ENCODE peak calls at places on chromosome X, in five cellular contexts. One of them, this sample, is unnamed.

GRCh38 chrX:151538190-151539122 is 25.0 kb upstream of the PASD1 start:
- DNase-seq in stimulated activated CD8-positive, alpha-beta memory T cell treated with anti-CD3 and anti-CD28 coated beads, Interleukin-4, amount 100 ng/mL, for 48 hours: no peak
- DNase-seq in ELF-1: no peak
- DNase-seq in iPS DF 19.7: no peak
- DNase-seq in D341Med: no peak
- DNase-seq in this sample: no peak

GRCh38 chrX:3206314-3206713 is 140.1 kb downstream of the MXRA5 start:
- DNase-seq in stimulated activated CD8-positive, alpha-beta memory T cell treated with anti-CD3 and anti-CD28 coated beads, Interleukin-4, amount 100 ng/mL, for 48 hours: no peak
- DNase-seq in ELF-1: no peak
- DNase-seq in iPS DF 19.7: no peak
- DNase-seq in D341Med: no peak
- DNase-seq in this sample: no peak

GRCh38 chrX:143633530-143634372 is 2.1 kb downstream of the SLITRK4 start:
- DNase-seq in stimulated activated CD8-positive, alpha-beta memory T cell treated with anti-CD3 and anti-CD28 coated beads, Interleukin-4, amount 100 ng/mL, for 48 hours: no peak
- DNase-seq in ELF-1: peak
- DNase-seq in iPS DF 19.7: no peak
- DNase-seq in D341Med: peak
- DNase-seq in this sample: peak

GRCh38 chrX:2848806-2849420 is 20.2 kb downstream of the GYG2 start:
- DNase-seq in stimulated activated CD8-positive, alpha-beta memory T cell treated with anti-CD3 and anti-CD28 coated beads, Interleukin-4, amount 100 ng/mL, for 48 hours: no peak
- DNase-seq in ELF-1: peak
- DNase-seq in iPS DF 19.7: no peak
- DNase-seq in D341Med: no peak
- DNase-seq in this sample: no peak

GRCh38 chrX:13994681-13995080 is 35.0 kb downstream of the GEMIN8 start:
- DNase-seq in stimulated activated CD8-positive, alpha-beta memory T cell treated with anti-CD3 and anti-CD28 coated beads, Interleukin-4, amount 100 ng/mL, for 48 hours: no peak
- DNase-seq in ELF-1: no peak
- DNase-seq in iPS DF 19.7: no peak
- DNase-seq in D341Med: no peak
- DNase-seq in this sample: no peak

GRCh38 chrX:46553935-46554334 is 8.7 kb upstream of the ZNF674 start:
- DNase-seq in stimulated activated CD8-positive, alpha-beta memory T cell treated with anti-CD3 and anti-CD28 coated beads, Interleukin-4, amount 100 ng/mL, for 48 hours: no peak
- DNase-seq in ELF-1: no peak
- DNase-seq in iPS DF 19.7: no peak
- DNase-seq in D341Med: no peak
- DNase-seq in this sample: no peak

GRCh38 chrX:40964008-40964407 is 121.2 kb upstream of the USP9X start:
- DNase-seq in stimulated activated CD8-positive, alpha-beta memory T cell treated with anti-CD3 and anti-CD28 coated beads, Interleukin-4, amount 100 ng/mL, for 48 hours: no peak
- DNase-seq in ELF-1: no peak
- DNase-seq in iPS DF 19.7: no peak
- DNase-seq in D341Med: no peak
- DNase-seq in this sample: no peak

GRCh38 chrX:25754399-25754798 is 383.7 kb upstream of the MAGEB18 start:
- DNase-seq in stimulated activated CD8-positive, alpha-beta memory T cell treated with anti-CD3 and anti-CD28 coated beads, Interleukin-4, amount 100 ng/mL, for 48 hours: no peak
- DNase-seq in ELF-1: peak
- DNase-seq in iPS DF 19.7: peak
- DNase-seq in D341Med: no peak
- DNase-seq in this sample: no peak

GRCh38 chrX:13254076-13254785 is 65.6 kb downstream of the ATXN3L start:
- DNase-seq in stimulated activated CD8-positive, alpha-beta memory T cell treated with anti-CD3 and anti-CD28 coated beads, Interleukin-4, amount 100 ng/mL, for 48 hours: no peak
- DNase-seq in ELF-1: peak
- DNase-seq in iPS DF 19.7: no peak
- DNase-seq in D341Med: no peak
- DNase-seq in this sample: no peak

GRCh38 chrX:74550295-74550802 is 64.1 kb downstream of the RLIM start:
- DNase-seq in stimulated activated CD8-positive, alpha-beta memory T cell treated with anti-CD3 and anti-CD28 coated beads, Interleukin-4, amount 100 ng/mL, for 48 hours: peak
- DNase-seq in ELF-1: peak
- DNase-seq in iPS DF 19.7: no peak
- DNase-seq in D341Med: peak
- DNase-seq in this sample: peak

GRCh38 chrX:153778151-153778551 is 2.7 kb upstream of the SRPK3 start:
- DNase-seq in stimulated activated CD8-positive, alpha-beta memory T cell treated with anti-CD3 and anti-CD28 coated beads, Interleukin-4, amount 100 ng/mL, for 48 hours: no peak
- DNase-seq in ELF-1: no peak
- DNase-seq in iPS DF 19.7: no peak
- DNase-seq in D341Med: no peak
- DNase-seq in this sample: peak

GRCh38 chrX:13906103-13906502 is 89.2 kb upstream of the GPM6B start:
- DNase-seq in stimulated activated CD8-positive, alpha-beta memory T cell treated with anti-CD3 and anti-CD28 coated beads, Interleukin-4, amount 100 ng/mL, for 48 hours: no peak
- DNase-seq in ELF-1: no peak
- DNase-seq in iPS DF 19.7: no peak
- DNase-seq in D341Med: no peak
- DNase-seq in this sample: no peak

GRCh38 chrX:82757614-82758013 is 750.5 kb upstream of the POU3F4 start:
- DNase-seq in stimulated activated CD8-positive, alpha-beta memory T cell treated with anti-CD3 and anti-CD28 coated beads, Interleukin-4, amount 100 ng/mL, for 48 hours: no peak
- DNase-seq in ELF-1: no peak
- DNase-seq in iPS DF 19.7: no peak
- DNase-seq in D341Med: no peak
- DNase-seq in this sample: no peak

GRCh38 chrX:46203115-46203514 is 342.1 kb downstream of the ZNF674 start:
- DNase-seq in stimulated activated CD8-positive, alpha-beta memory T cell treated with anti-CD3 and anti-CD28 coated beads, Interleukin-4, amount 100 ng/mL, for 48 hours: no peak
- DNase-seq in ELF-1: peak
- DNase-seq in iPS DF 19.7: no peak
- DNase-seq in D341Med: no peak
- DNase-seq in this sample: no peak

GRCh38 chrX:8273451-8273894 is 102.4 kb upstream of the VCX2 start:
- DNase-seq in stimulated activated CD8-positive, alpha-beta memory T cell treated with anti-CD3 and anti-CD28 coated beads, Interleukin-4, amount 100 ng/mL, for 48 hours: no peak
- DNase-seq in ELF-1: no peak
- DNase-seq in iPS DF 19.7: no peak
- DNase-seq in D341Med: no peak
- DNase-seq in this sample: no peak

GRCh38 chrX:25599061-25599460 is 539.1 kb upstream of the MAGEB18 start:
- DNase-seq in stimulated activated CD8-positive, alpha-beta memory T cell treated with anti-CD3 and anti-CD28 coated beads, Interleukin-4, amount 100 ng/mL, for 48 hours: no peak
- DNase-seq in ELF-1: no peak
- DNase-seq in iPS DF 19.7: no peak
- DNase-seq in D341Med: no peak
- DNase-seq in this sample: no peak

GRCh38 chrX:110034036-110034435 is 31.1 kb downstream of the TMEM164 start:
- DNase-seq in stimulated activated CD8-positive, alpha-beta memory T cell treated with anti-CD3 and anti-CD28 coated beads, Interleukin-4, amount 100 ng/mL, for 48 hours: no peak
- DNase-seq in ELF-1: no peak
- DNase-seq in iPS DF 19.7: no peak
- DNase-seq in D341Med: no peak
- DNase-seq in this sample: no peak

GRCh38 chrX:139877710-139878414 is 55.0 kb downstream of the ATP11C start:
- DNase-seq in stimulated activated CD8-positive, alpha-beta memory T cell treated with anti-CD3 and anti-CD28 coated beads, Interleukin-4, amount 100 ng/mL, for 48 hours: no peak
- DNase-seq in ELF-1: peak
- DNase-seq in iPS DF 19.7: no peak
- DNase-seq in D341Med: no peak
- DNase-seq in this sample: no peak

GRCh38 chrX:71911023-71911730 is 532 bp downstream of the NHSL2 start:
- DNase-seq in stimulated activated CD8-positive, alpha-beta memory T cell treated with anti-CD3 and anti-CD28 coated beads, Interleukin-4, amount 100 ng/mL, for 48 hours: peak
- DNase-seq in ELF-1: peak
- DNase-seq in iPS DF 19.7: no peak
- DNase-seq in D341Med: peak
- DNase-seq in this sample: peak

GRCh38 chrX:283115-283845 is 2.1 kb downstream of the PLCXD1 start:
- DNase-seq in stimulated activated CD8-positive, alpha-beta memory T cell treated with anti-CD3 and anti-CD28 coated beads, Interleukin-4, amount 100 ng/mL, for 48 hours: peak
- DNase-seq in ELF-1: peak
- DNase-seq in iPS DF 19.7: no peak
- DNase-seq in D341Med: peak
- DNase-seq in this sample: peak

GRCh38 chrX:1178580-1179057 is 33.8 kb downstream of the CRLF2 start:
- DNase-seq in stimulated activated CD8-positive, alpha-beta memory T cell treated with anti-CD3 and anti-CD28 coated beads, Interleukin-4, amount 100 ng/mL, for 48 hours: peak
- DNase-seq in ELF-1: peak
- DNase-seq in iPS DF 19.7: no peak
- DNase-seq in D341Med: no peak
- DNase-seq in this sample: no peak

GRCh38 chrX:154019633-154020499 is at the start of gene IRAK1:
- DNase-seq in stimulated activated CD8-positive, alpha-beta memory T cell treated with anti-CD3 and anti-CD28 coated beads, Interleukin-4, amount 100 ng/mL, for 48 hours: peak
- DNase-seq in ELF-1: peak
- DNase-seq in iPS DF 19.7: no peak
- DNase-seq in D341Med: peak
- DNase-seq in this sample: peak

GRCh38 chrX:123961268-123962005 is at the start of gene STAG2:
- DNase-seq in stimulated activated CD8-positive, alpha-beta memory T cell treated with anti-CD3 and anti-CD28 coated beads, Interleukin-4, amount 100 ng/mL, for 48 hours: peak
- DNase-seq in ELF-1: peak
- DNase-seq in iPS DF 19.7: no peak
- DNase-seq in D341Med: peak
- DNase-seq in this sample: peak